ENCODE peak calls at places on chromosomes 1 and 21, in four cellular contexts. I, H, X and N are unnamed samples.

GRCh38 chr1:150619576-150620509 is 9.6 kb downstream of the ENSA start:
- DNase-seq in I (no peak), H (peak), X (no peak), N (no peak)

GRCh38 chr1:65164633-65165032 is 16.6 kb downstream of the AK4 start:
- DNase-seq in I (no peak), H (peak), X (no peak), N (no peak)

GRCh38 chr1:201023517-201023902 is at the start of gene KIF21B:
- DNase-seq in I (peak), H (no peak), X (peak), N (peak)

GRCh38 chr1:241821363-241821762 is 26.6 kb upstream of the EXO1 start:
- DNase-seq in I (no peak), H (peak), X (no peak), N (no peak)

GRCh38 chr1:246214708-246215504 is 292.2 kb downstream of the SMYD3 start:
- DNase-seq in I (peak), H (peak), X (no peak), N (no peak)

GRCh38 chr1:41578712-41579335 is 94.3 kb upstream of the EDN2 start:
- DNase-seq in I (no peak), H (peak), X (no peak), N (peak)

GRCh38 chr21:32256873-32257620 is 21.8 kb downstream of the MIS18A start:
- DNase-seq in I (peak), H (peak), X (peak), N (peak)

GRCh38 chr1:54464477-54465146 is 58.4 kb upstream of the SSBP3 start:
- DNase-seq in I (no peak), H (no peak), X (no peak), N (no peak)

GRCh38 chr1:119475866-119476439 is 31.1 kb upstream of the HSD3B1 start:
- DNase-seq in I (peak), H (peak), X (peak), N (no peak)

GRCh38 chr1:54153548-54154439 is 994 bp upstream of the CDCP2 start:
- DNase-seq in I (peak), H (peak), X (no peak), N (peak)

GRCh38 chr21:25862112-25862511 is 127.3 kb downstream of the GABPA start:
- DNase-seq in I (no peak), H (no peak), X (no peak), N (no peak)

GRCh38 chr1:60281360-60281932 is 207.9 kb upstream of the C1orf87 start:
- DNase-seq in I (peak), H (peak), X (peak), N (peak)

GRCh38 chr1:1132042-1132927 is 16.4 kb upstream of the C1orf159 start:
- DNase-seq in I (no peak), H (no peak), X (no peak), N (no peak)

GRCh38 chr1:38153426-38154088 is 107.0 kb upstream of the POU3F1 start:
- DNase-seq in I (no peak), H (no peak), X (no peak), N (no peak)

GRCh38 chr1:11879311-11880180 is 20.8 kb upstream of the NPPB start:
- DNase-seq in I (no peak), H (no peak), X (no peak), N (no peak)

GRCh38 chr1:115651391-115651790 is 9.6 kb downstream of the VANGL1 start:
- DNase-seq in I (no peak), H (no peak), X (no peak), N (no peak)

GRCh38 chr1:28971980-28972771 is 57.8 kb downstream of the EPB41 start:
- DNase-seq in I (peak), H (peak), X (no peak), N (no peak)